ENCODE peak calls at places on chromosome 11, in five cellular contexts. F is HL-60, O is suprapubic skin, B is transverse colon, J is HCT116. A is an unnamed sample.

GRCh38 chr11:66002648-66003225 is 434 bp downstream of the BANF1 start:
- DNase-seq in J (no peak), F (peak; percentile 33), O (no peak), B (peak; percentile 68), A (peak; percentile 57)

GRCh38 chr11:15687342-15687741 is 572.6 kb downstream of the INSC start:
- DNase-seq in F (no peak), J (no peak), O (no peak), B (no peak), A (no peak)

GRCh38 chr11:2792376-2793250 is 92.8 kb upstream of the KCNQ1OT1 start:
- DNase-seq in F (no peak), J (no peak), B (peak; percentile 7), O (peak; percentile 68), A (peak; percentile 47)

GRCh38 chr11:947744-948143 is 22.1 kb downstream of the AP2A2 start:
- DNase-seq in B (no peak), O (no peak), F (no peak), J (no peak), A (no peak)

GRCh38 chr11:2467695-2468055 is 22.9 kb downstream of the KCNQ1 start:
- DNase-seq in O (no peak), F (no peak), B (no peak), J (no peak), A (no peak)

GRCh38 chr11:100004541-100004940 is 682.5 kb upstream of the ARHGAP42 start:
- DNase-seq in J (no peak), O (no peak), F (no peak), B (no peak), A (no peak)

GRCh38 chr11:10798330-10798980 is 10.3 kb downstream of the EIF4G2 start:
- DNase-seq in J (no peak), B (no peak), F (peak; percentile 50), O (no peak), A (no peak)

GRCh38 chr11:38593649-38594048 is 1995.6 kb upstream of the RAG2 start:
- DNase-seq in J (no peak), B (no peak), F (no peak), O (no peak), A (no peak)

GRCh38 chr11:43282607-43283440 is 29.0 kb upstream of the API5 start:
- DNase-seq in B (peak; percentile 24), J (peak; percentile 22), F (peak; percentile 12), O (no peak), A (no peak)

GRCh38 chr11:62508336-62509058 is 38.1 kb downstream of the AHNAK start:
- DNase-seq in B (peak; percentile 84), O (peak; percentile 89), J (peak; percentile 39), F (no peak), A (peak; percentile 88)

GRCh38 chr11:122746050-122746478 is 90.5 kb downstream of the UBASH3B start:
- DNase-seq in F (peak; percentile 75), B (peak; percentile 20), J (no peak), O (no peak), A (no peak)

GRCh38 chr11:126406368-126406767 is 50.9 kb downstream of the ST3GAL4 start:
- DNase-seq in B (no peak), F (no peak), O (no peak), J (no peak), A (no peak)

GRCh38 chr11:86983071-86983488 is 27.9 kb upstream of the FZD4 start:
- DNase-seq in B (no peak), J (no peak), O (no peak), F (no peak), A (peak; percentile 35)

GRCh38 chr11:39374963-39375698 is 2084.3 kb downstream of the LRRC4C start:
- DNase-seq in J (peak; percentile 10), B (no peak), O (no peak), F (no peak), A (no peak)

DNA sequence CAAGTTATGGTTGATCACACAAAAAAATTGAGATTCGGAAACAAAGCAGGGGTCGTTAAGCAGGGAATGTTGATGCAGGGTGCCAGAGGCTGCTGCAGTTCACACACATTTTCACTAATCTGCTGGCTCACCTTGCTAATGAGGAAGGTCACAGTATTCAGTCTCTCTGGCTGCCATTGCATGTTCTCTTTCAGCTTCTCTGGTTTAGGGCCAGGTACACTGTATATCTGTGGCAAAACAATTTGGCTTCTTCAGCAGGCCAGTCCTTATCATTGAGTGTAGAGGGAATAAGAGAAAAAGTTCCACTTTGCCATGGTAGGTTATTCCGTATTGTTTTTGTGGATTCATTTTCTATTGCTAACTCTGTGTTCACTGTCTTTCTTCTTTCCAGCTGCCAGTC is 283.7 kb upstream of the ANO3 start:
- DNase-seq in O (no peak), J (no peak), B (no peak), F (no peak), A (no peak)
- H3K27me3 ChIP-seq in O (no peaks in the 10 kb centered on the region), J (no peaks in the 10 kb centered on the region), B (no peaks in the 10 kb centered on the region), F (no peaks in the 10 kb centered on the region), A (no peaks in the 10 kb centered on the region)

DNA sequence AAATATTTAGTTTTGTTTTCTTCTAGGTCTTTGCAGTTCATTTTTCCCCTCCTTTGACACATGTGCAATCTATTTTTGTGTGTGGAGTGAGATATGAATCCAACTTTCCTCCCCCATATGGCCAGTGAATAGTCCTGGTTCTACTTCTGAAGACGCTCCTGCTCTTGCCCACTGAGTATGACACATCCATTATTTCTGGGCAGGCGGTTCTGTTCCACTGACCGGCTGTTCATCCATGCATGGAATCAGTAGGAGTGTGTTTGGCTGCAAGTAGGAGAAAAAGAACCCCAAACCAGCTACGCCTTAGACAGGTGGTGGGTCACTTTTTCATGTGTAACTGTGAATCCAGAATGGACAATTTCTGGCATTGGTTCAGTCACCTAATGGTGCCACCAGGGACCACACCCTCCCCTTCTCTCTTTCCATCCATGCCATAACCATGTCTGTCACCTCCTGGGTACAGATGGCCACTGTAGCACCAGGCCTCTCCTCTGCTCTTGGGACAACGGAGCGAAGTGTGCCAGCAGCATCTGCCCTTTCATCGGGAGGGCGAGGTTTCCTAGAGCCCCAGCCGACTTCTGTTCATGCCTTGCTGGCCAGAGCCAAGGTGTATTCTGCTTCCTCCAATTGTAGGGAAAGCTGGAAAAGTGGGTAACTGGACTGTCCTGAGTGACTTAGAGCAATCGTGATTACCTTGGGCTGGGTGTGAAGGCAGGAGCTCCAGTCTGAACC is 67.4 kb upstream of the SLC22A12 start:
- DNase-seq in B (no peak), O (no peak), J (no peak), F (no peak), A (no peak)
- TF ChIP-seq POLR2AphosphoS5 in B (no peak), O (no peak), J (no peak), F (no peak), A (no peak)

GRCh38 chr11:61102667-61103491 is 590 bp downstream of the CD5 start:
- DNase-seq in O (no peak), B (no peak), F (no peak), J (no peak), A (no peak)
- H3K4me3 ChIP-seq in O (peak overlapping the region; percentile 22), B (peak overlapping the region; percentile 14), F (no peak overlapping the region), J (no peak overlapping the region), A (peak overlapping the region; percentile 25)

DNA sequence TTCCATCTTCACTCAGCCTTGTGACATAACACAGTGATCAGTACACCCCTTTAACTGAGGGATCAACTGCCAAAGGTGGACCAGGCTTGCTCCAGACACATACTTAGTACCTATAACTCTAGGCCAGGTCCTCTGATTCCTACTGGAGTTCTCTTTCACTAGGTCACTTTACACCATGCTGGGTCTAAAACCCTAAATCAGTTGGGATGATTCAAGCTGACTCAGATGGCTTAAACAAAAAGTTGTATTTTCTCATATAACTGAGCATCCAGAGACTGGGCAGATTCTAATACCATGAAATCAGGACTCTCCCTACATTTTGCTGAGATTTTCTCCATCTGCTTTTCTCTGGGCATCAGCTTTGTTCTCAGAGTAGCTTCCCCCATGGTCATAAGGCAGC is 26.0 kb upstream of the FLI1 start:
- DNase-seq in B (no peak), J (no peak), O (no peak), F (no peak), A (no peak)
- H3K27me3 ChIP-seq in B (peaks cover 15% of the 10 kb centered on the region), J (peaks cover 62% of the 10 kb centered on the region), O (peaks cover 4% of the 10 kb centered on the region), F (no peaks in the 10 kb centered on the region), A (no peaks in the 10 kb centered on the region)

DNA sequence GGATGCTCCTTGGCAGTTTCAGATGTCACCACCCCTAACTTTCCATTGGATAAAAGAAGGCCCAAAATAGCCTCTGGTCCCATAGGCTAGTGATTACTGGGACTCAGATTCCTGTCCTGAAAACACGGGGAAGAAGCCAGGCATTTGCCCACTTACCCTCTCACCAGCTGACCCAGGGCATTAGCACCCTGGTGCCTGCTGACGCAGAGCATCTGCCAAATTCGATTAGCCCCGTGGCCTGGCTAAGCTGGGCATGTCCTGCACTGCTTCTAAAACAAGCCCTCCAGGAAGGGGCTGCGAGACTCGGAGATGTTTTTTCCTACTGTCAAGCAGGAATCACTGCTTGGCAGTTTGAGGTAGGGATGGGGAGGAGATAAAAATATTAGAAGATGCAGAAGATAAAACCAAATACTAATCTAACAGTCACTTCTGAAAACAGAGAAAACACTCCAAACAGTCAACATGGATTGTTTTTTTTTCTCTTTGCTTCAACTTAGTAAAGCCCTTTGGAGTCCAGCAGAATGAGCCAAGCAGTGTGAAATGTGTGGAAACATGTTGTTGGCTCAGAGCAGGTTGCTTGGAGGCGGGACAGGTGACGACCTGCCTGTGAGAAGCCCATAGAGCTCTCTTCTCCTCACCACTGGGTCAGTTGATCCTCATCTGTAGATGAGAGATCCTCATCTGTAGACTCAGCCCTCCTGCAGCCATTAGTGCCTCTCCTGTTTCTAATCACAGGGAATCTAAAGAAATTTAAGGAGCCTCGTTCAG is 54.0 kb downstream of the BDNF start:
- DNase-seq in O (no peak), J (no peak), F (no peak), B (no peak), A (no peak)
- TF ChIP-seq POLR2AphosphoS5 in O (no peak), J (no peak), F (no peak), B (no peak), A (no peak)

GRCh38 chr11:44568706-44569473 is 3.4 kb downstream of the CD82 start:
- DNase-seq in B (peak; percentile 77), J (no peak), O (no peak), F (peak; percentile 95), A (peak; percentile 64)
- H3K4me3 ChIP-seq in B (no peak overlapping the region), J (no peak overlapping the region), O (peak overlapping the region; percentile 60), F (no peak overlapping the region), A (no peak overlapping the region)